ENCODE peak calls at places on chromosomes 2 and 18, in four cellular contexts. O is esophagus squamous epithelium, F is tibial artery, P is AG04450. Y is an unnamed sample.

GRCh38 chr2:11692966-11693521 is 23.0 kb upstream of the NTSR2 start:
- DNase-seq in O (no peak), P (no peak), F (peak), Y (peak)

GRCh38 chr18:45250479-45250878 is 364.8 kb upstream of the SLC14A2 start:
- DNase-seq in F (peak), O (no peak), P (no peak), Y (no peak)

GRCh38 chr2:219309278-219309677 is at the start of gene PTPRN:
- DNase-seq in F (no peak), O (no peak), P (peak), Y (no peak)

GRCh38 chr2:9249036-9249800 is 42.6 kb downstream of the ASAP2 start:
- DNase-seq in F (no peak), O (no peak), P (no peak), Y (peak)

GRCh38 chr2:168920504-168921157 is 19.5 kb downstream of the G6PC2 start:
- DNase-seq in F (no peak), O (no peak), P (peak), Y (no peak)

GRCh38 chr2:112805542-112805941 is 21.2 kb upstream of the IL1A start:
- DNase-seq in F (no peak), O (no peak), P (no peak), Y (no peak)

GRCh38 chr2:16561676-16562075 is 104.0 kb downstream of the CYRIA start:
- DNase-seq in P (no peak), F (no peak), O (no peak), Y (no peak)

GRCh38 chr2:233445152-233445830 is 91.0 kb downstream of the DGKD start:
- DNase-seq in F (no peak), O (no peak), P (no peak), Y (no peak)

GRCh38 chr2:130898553-130898952 is 61.8 kb downstream of the ARHGEF4 start:
- DNase-seq in O (no peak), F (no peak), P (no peak), Y (no peak)

GRCh38 chr2:22901471-22901870 is 483.5 kb upstream of the KLHL29 start:
- DNase-seq in P (no peak), F (no peak), O (no peak), Y (no peak)

GRCh38 chr2:25557179-25558036 is 116.0 kb downstream of the DTNB start:
- DNase-seq in O (no peak), F (no peak), P (no peak), Y (no peak)

GRCh38 chr2:39524061-39524460 is 87.0 kb upstream of the MAP4K3 start:
- DNase-seq in P (no peak), F (no peak), O (no peak), Y (no peak)

DNA sequence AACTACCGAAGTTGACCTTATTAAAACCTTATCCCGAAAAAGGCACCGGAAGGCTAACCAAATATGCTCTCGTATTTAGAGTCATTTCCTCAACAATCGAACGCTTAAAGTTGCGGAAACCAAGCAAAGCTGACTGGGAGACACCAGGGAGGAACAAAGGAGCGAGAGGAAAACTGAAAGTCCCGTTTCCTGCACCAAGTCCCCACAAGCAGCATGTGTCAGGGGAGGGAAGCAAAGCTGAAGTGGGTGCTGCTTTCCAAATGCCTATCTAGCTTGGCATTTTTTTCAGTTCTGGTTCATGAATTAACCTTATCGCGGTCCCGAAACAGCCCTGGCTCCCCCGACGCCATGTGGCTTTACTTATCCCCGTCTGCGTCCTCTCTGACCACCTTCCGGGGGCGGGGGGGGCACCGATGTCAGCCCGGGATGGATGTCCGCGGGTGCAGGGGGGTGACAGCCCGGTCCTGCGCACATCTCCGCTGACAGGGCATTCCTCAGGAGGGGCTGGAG is 44.1 kb downstream of the ZNF516 start:
- DNase-seq in F (peak), O (no peak), P (peak), Y (no peak)
- H3K4me3 ChIP-seq in F (peak), O (peak), P (peak), Y (peak)

GRCh38 chr2:230068658-230069080 is at the start of gene SLC16A14:
- DNase-seq in F (no peak), O (no peak), P (peak), Y (no peak)
- TF ChIP-seq CTCF in F (no peak), O (peak), P (peak), Y (peak)

GRCh38 chr2:237488901-237489860 is 2.1 kb downstream of the MLPH start:
- DNase-seq in O (no peak), F (no peak), P (no peak), Y (no peak)

GRCh38 chr2:237488295-237488694 is 1.2 kb downstream of the MLPH start:
- DNase-seq in F (no peak), P (no peak), O (no peak), Y (no peak)

GRCh38 chr2:237491515-237492118 is 4.6 kb downstream of the MLPH start:
- DNase-seq in P (no peak), O (no peak), F (no peak), Y (no peak)

GRCh38 chr2:237490805-237491194 is 3.7 kb downstream of the MLPH start:
- DNase-seq in O (no peak), P (no peak), F (no peak), Y (no peak)

GRCh38 chr2:237490009-237490804 is 3.2 kb downstream of the MLPH start:
- DNase-seq in F (no peak), O (no peak), P (no peak), Y (no peak)
- H3K4me3 ChIP-seq in F (no peak), O (no peak), P (no peak), Y (no peak)

GRCh38 chr2:73232471-73233153 is 427 bp downstream of the PRADC1 start:
- DNase-seq in F (no peak), O (no peak), P (no peak), Y (no peak)
- TF ChIP-seq CTCF in F (no peak), O (no peak), P (no peak), Y (no peak)

GRCh38 chr2:218217366-218218309 is 649 bp downstream of the ARPC2 start:
- DNase-seq in O (peak), P (no peak), F (peak), Y (peak)

GRCh38 chr2:218216336-218216673 is 684 bp upstream of the ARPC2 start:
- DNase-seq in P (no peak), F (no peak), O (no peak), Y (no peak)

GRCh38 chr2:218216674-218217365 is at the start of gene ARPC2:
- DNase-seq in O (peak), F (peak), P (peak), Y (peak)

GRCh38 chr2:218219934-218220333 is 2.9 kb downstream of the ARPC2 start:
- DNase-seq in O (no peak), F (no peak), P (no peak), Y (no peak)

GRCh38 chr2:218218409-218219185 is 1.6 kb downstream of the ARPC2 start:
- DNase-seq in F (no peak), P (no peak), O (no peak), Y (no peak)
- H3K4me3 ChIP-seq in F (peak), P (peak), O (peak), Y (peak)

Y was measured in ascending aorta.